ENCODE peak calls at places on chromosomes 4 and X, in five cellular contexts. T is CD8-positive, alpha-beta T cell; G is fibroblast of lung; F is IMR-90; O is ovary. W is an unnamed sample.

GRCh38 chrX:71253253-71254091 is 468 bp downstream of the ZMYM3 start:
- DNase-seq in T (no peak), G (peak; percentile 30), F (peak; percentile 13), O (peak; percentile 69), W (peak; percentile 18)

GRCh38 chrX:40096395-40097091 is 1.2 kb downstream of the BCOR start:
- DNase-seq in T (peak; percentile 28), G (peak; percentile 39), F (peak; percentile 45), O (peak; percentile 63), W (no peak)

GRCh38 chr4:150004481-150004880 is 73.8 kb upstream of the DCLK2 start:
- DNase-seq in T (no peak), G (peak; percentile 43), F (peak; percentile 58), O (no peak), W (peak; percentile 85)

GRCh38 chr4:141788169-141788915 is 152.0 kb downstream of the IL15 start:
- DNase-seq in T (no peak), G (no peak), F (peak; percentile 53), O (no peak), W (peak; percentile 86)

GRCh38 chrX:128458888-128459287 is 406.7 kb upstream of the ACTRT1 start:
- DNase-seq in T (no peak), G (no peak), F (peak; percentile 5), O (no peak), W (peak; percentile 57)

GRCh38 chrX:37918168-37918567 is 70.8 kb upstream of the DYNLT3 start:
- DNase-seq in T (no peak), G (no peak), F (no peak), O (no peak), W (no peak)

GRCh38 chr4:108008721-108009120 is 19.0 kb downstream of the HADH start:
- DNase-seq in T (no peak), G (peak; percentile 61), F (peak; percentile 81), O (no peak), W (peak; percentile 51)

GRCh38 chr4:1855334-1856070 is 454 bp downstream of the LETM1 start:
- DNase-seq in T (no peak), G (no peak), F (no peak), O (peak; percentile 29), W (no peak)

GRCh38 chr4:103105558-103106356 is 6.1 kb upstream of the BDH2 start:
- DNase-seq in T (no peak), G (no peak), F (peak; percentile 66), O (no peak), W (peak; percentile 20)

GRCh38 chr4:25503779-25504178 is 126.7 kb downstream of the ANAPC4 start:
- DNase-seq in T (no peak), G (no peak), F (no peak), O (no peak), W (no peak)

GRCh38 chr4:173284463-173284862 is 49.7 kb downstream of the HMGB2 start:
- DNase-seq in T (no peak), G (no peak), F (no peak), O (no peak), W (no peak)

DNA sequence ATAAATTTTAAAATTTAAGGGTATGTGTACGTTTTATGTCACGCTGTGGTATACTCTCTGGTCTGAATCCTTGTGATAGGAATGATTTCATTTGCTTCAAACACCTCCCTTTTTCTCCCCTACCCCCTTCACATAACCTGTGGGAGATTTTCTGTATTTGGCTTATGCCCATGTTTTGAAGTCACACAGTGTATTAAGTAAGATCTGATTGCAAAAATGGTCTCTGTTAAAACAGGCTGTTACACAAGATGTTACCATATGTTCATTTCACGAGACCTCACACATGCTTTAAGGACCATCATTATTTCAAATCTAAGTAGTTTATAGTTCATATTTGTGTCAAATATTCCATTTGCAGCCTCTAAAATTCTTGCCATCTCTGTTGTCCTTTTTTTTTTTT is 63.5 kb downstream of the TMEM131L start:
- DNase-seq in T (no peak), G (peak; percentile 80), F (peak; percentile 53), O (no peak), W (no peak)
- H3K4me1 ChIP-seq in T (peaks cover 93% of the 10 kb centered on the region), G (no peaks in the 10 kb centered on the region), F (no peaks in the 10 kb centered on the region), O (peaks cover 3% of the 10 kb centered on the region), W (no peaks in the 10 kb centered on the region)

GRCh38 chr4:163610642-163611041 is 116.2 kb downstream of the TMA16 start:
- DNase-seq in T (no peak), G (no peak), F (no peak), O (no peak), W (no peak)
- H3K27ac ChIP-seq in T (no peak overlapping the region), G (no peak overlapping the region), F (no peak overlapping the region), O (no peak overlapping the region), W (no peak overlapping the region)

DNA sequence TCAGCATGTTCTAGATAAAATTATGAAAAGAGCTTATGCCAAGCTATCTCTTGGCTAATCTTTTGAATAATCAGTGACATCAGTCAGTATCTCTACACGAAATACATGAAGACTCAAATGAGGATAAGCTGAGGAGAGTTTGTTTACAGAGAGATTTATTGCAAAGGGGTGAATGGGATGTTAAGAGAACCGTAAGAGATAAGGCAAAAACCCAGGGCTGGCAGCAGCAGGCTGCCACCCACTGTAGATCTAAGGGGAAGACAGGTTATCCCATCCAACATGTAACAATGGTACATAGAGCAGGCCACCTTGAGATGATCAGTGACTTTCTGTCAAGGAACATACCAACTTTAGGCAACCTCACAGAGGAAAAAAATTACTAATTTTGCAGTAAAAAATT is 432.1 kb upstream of the NR3C2 start:
- DNase-seq in T (no peak), G (no peak), F (no peak), O (no peak), W (no peak)
- TF ChIP-seq CTCF in T (no peak), G (no peak), F (no peak), O (no peak), W (no peak)

GRCh38 chrX:153931151-153931550 is 3.7 kb downstream of the NAA10 start:
- DNase-seq in T (no peak), G (no peak), F (no peak), O (no peak), W (no peak)

GRCh38 chrX:153930011-153930910 is 4.2 kb upstream of the ARHGAP4 start:
- DNase-seq in T (no peak), G (no peak), F (no peak), O (no peak), W (no peak)

GRCh38 chrX:153931748-153932147 is 3.1 kb downstream of the NAA10 start:
- DNase-seq in T (no peak), G (no peak), F (no peak), O (no peak), W (no peak)

GRCh38 chrX:153933751-153934472 is 925 bp downstream of the NAA10 start:
- DNase-seq in T (no peak), G (no peak), F (peak; percentile 56), O (no peak), W (peak; percentile 41)

DNA sequence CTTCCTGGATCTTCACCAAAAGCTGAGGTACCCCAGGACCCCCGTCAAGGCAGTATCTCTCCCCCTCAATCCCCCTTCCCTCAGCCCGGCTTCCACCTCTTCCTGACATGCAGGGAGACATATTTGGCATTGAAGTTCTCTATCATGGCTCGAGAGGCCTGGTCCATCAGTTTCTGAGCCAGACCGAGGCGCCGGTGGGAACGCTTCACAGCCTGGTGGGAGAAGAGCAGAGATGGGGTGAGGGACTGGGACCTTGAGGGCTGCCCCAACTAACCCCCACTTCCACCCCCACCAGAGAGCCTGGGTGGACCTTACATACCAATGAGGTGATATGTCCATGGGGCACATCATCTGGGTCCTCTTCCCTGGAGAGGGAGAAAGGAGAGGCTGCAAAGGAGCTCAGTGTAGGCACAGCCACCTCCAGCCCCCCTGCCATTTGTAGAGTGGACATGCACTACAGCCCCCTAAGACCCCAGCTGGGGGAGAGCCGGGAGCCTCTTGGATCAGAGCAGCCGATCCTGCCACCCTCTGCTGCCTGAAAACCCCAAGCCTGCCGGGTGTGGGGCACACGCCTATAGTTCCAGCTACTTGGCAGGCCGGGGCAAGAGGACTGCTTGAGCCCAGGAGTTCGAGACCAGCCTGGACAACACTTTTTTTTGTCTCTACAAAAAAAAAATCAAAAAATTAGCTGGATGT is 2.5 kb downstream of the NAA10 start:
- DNase-seq in T (no peak), G (no peak), F (no peak), O (no peak), W (no peak)
- H3K4me1 ChIP-seq in T (peaks cover 20% of the 10 kb centered on the region), G (no peaks in the 10 kb centered on the region), F (peaks cover 2% of the 10 kb centered on the region), O (peaks cover 10% of the 10 kb centered on the region), W (peaks cover 8% of the 10 kb centered on the region)

GRCh38 chr4:140719022-140719421 is 37.2 kb downstream of the TBC1D9 start:
- DNase-seq in T (no peak), G (peak; percentile 40), F (peak; percentile 72), O (no peak), W (peak; percentile 68)
- H3K27ac ChIP-seq in T (no peak overlapping the region), G (no peak overlapping the region), F (no peak overlapping the region), O (no peak overlapping the region), W (peak overlapping the region; percentile 75)

GRCh38 chr4:16450724-16451123 is 224.5 kb upstream of the TAPT1 start:
- DNase-seq in T (no peak), G (peak; percentile 14), F (no peak), O (no peak), W (no peak)
- TF ChIP-seq CTCF in T (no peak), G (peak; percentile 38), F (peak; percentile 46), O (no peak), W (peak; percentile 36)

GRCh38 chr4:76702440-76703122 is 195.4 kb downstream of the SOWAHB start:
- DNase-seq in T (no peak), G (no peak), F (no peak), O (no peak), W (no peak)
- H3K4me1 ChIP-seq in T (no peaks in the 10 kb centered on the region), G (peaks cover 17% of the 10 kb centered on the region), F (peaks cover 36% of the 10 kb centered on the region), O (peaks cover 8% of the 10 kb centered on the region), W (peaks cover 28% of the 10 kb centered on the region)

DNA sequence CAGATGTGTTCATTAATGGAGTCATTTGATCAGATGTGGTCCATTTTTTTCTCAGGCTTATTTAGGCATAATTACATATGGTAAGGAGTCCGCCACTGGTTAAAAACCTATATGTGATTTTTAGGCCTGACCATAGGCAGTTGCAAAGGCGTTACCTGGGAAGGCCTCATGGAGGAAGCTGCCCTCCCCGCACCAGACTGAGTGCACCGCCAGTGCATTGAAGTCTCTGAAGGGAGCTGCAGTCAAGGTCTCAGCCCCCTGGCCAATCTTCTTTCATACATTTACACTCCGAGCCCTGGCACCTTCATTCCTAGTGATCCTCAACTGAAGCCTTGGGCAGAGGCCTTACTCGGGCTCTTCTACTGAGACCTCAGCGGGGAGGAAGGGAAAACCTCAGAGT is 898.2 kb upstream of the AGA start:
- DNase-seq in T (no peak), G (no peak), F (no peak), O (no peak), W (no peak)
- H3K27ac ChIP-seq in T (no peak overlapping the region), G (no peak overlapping the region), F (no peak overlapping the region), O (no peak overlapping the region), W (no peak overlapping the region)